ENCODE peak calls at places on chromosomes 12 and 14, in six cellular contexts. Q is astrocyte of the spinal cord, Y is DND-41, M is ascending aorta, J is hepatocyte, I is dorsolateral prefrontal cortex. S is an unnamed sample.

GRCh38 chr14:68906439-68906838 is 72.7 kb downstream of the ACTN1 start:
- DNase-seq in I (no peak), M (no peak), Y (no peak), Q (no peak), J (no peak), S (no peak)

GRCh38 chr12:25884920-25885234 is 73.6 kb upstream of the RASSF8 start:
- DNase-seq in J (no peak), Y (no peak), Q (no peak), M (no peak), I (no peak), S (no peak)

GRCh38 chr14:103108749-103109207 is 14.3 kb downstream of the EXOC3L4 start:
- DNase-seq in Q (no peak), J (no peak), I (no peak), Y (peak; percentile 28), M (no peak), S (peak; percentile 12)

GRCh38 chr12:123983822-123984485 is 10.9 kb downstream of the ZNF664 start:
- DNase-seq in Q (peak; percentile 73), I (no peak), M (no peak), J (peak; percentile 83), Y (peak; percentile 44), S (peak; percentile 69)

GRCh38 chr12:81942588-81942987 is 183.4 kb upstream of the PPFIA2 start:
- DNase-seq in I (no peak), Y (no peak), J (no peak), Q (no peak), M (no peak), S (peak; percentile 66)

GRCh38 chr14:26984318-26985177 is 386.7 kb upstream of the NOVA1 start:
- DNase-seq in Q (peak; percentile 73), I (no peak), J (peak; percentile 84), Y (peak; percentile 20), M (peak; percentile 72), S (peak; percentile 31)

GRCh38 chr14:49427117-49427516 is 159.1 kb downstream of the RPS29 start:
- DNase-seq in Y (no peak), I (no peak), J (no peak), M (no peak), Q (no peak), S (no peak)

GRCh38 chr12:103105971-103106597 is 148.6 kb downstream of the ASCL1 start:
- DNase-seq in Y (no peak), J (no peak), I (no peak), Q (no peak), M (no peak), S (no peak)

GRCh38 chr12:117100251-117100650 is 1.0 kb upstream of the TESC start:
- DNase-seq in J (peak; percentile 24), M (no peak), Y (no peak), Q (no peak), I (peak; percentile 27), S (no peak)

GRCh38 chr12:46179693-46180452 is 89.0 kb downstream of the SLC38A1 start:
- DNase-seq in M (no peak), Y (no peak), J (no peak), I (no peak), Q (no peak), S (no peak)

GRCh38 chr14:61051046-61051445 is 70.0 kb downstream of the SLC38A6 start:
- DNase-seq in I (no peak), M (no peak), Q (no peak), Y (no peak), J (peak; percentile 5), S (no peak)

GRCh38 chr14:21267431-21267845 is 1.8 kb downstream of the HNRNPC start:
- DNase-seq in Q (no peak), M (no peak), I (no peak), Y (no peak), J (no peak), S (no peak)

GRCh38 chr12:6769003-6769389 is 2.8 kb downstream of the PTMS start:
- DNase-seq in Q (peak; percentile 39), J (peak; percentile 72), M (no peak), I (no peak), Y (no peak), S (no peak)

GRCh38 chr12:112927475-112927874 is 10.8 kb upstream of the OAS3 start:
- DNase-seq in Q (no peak), J (no peak), Y (no peak), I (no peak), M (no peak), S (no peak)

GRCh38 chr14:99040711-99041110 is 231.3 kb downstream of the BCL11B start:
- DNase-seq in J (no peak), Y (no peak), M (peak; percentile 54), I (no peak), Q (no peak), S (no peak)

GRCh38 chr12:27333311-27334009 is 824 bp downstream of the BMAL2 start:
- DNase-seq in Y (peak; percentile 29), J (peak; percentile 58), M (no peak), I (no peak), Q (no peak), S (peak; percentile 12)

GRCh38 chr14:68741839-68742470 is 50.9 kb downstream of the ZFP36L1 start:
- DNase-seq in M (no peak), Y (no peak), J (no peak), Q (no peak), I (no peak), S (no peak)

GRCh38 chr12:29273178-29273843 is 107.7 kb downstream of the ERGIC2 start:
- DNase-seq in I (no peak), Q (no peak), J (no peak), M (no peak), Y (no peak), S (no peak)

GRCh38 chr14:97802430-97802829 is 1005.2 kb downstream of the VRK1 start:
- DNase-seq in I (no peak), Q (peak; percentile 33), Y (no peak), J (peak; percentile 27), M (no peak), S (no peak)

GRCh38 chr14:55125403-55125802 is 3.6 kb upstream of the LGALS3 start:
- DNase-seq in I (no peak), Y (no peak), J (no peak), M (no peak), Q (no peak), S (no peak)

GRCh38 chr12:113747048-113747447 is 219.1 kb downstream of the RBM19 start:
- DNase-seq in Q (no peak), J (peak; percentile 17), I (no peak), Y (no peak), M (no peak), S (no peak)

GRCh38 chr12:65911321-65911720 is 87.0 kb downstream of the HMGA2 start:
- DNase-seq in Q (peak; percentile 53), J (peak; percentile 16), Y (no peak), I (no peak), M (no peak), S (no peak)

GRCh38 chr14:34300330-34300729 is 161.7 kb downstream of the SPTSSA start:
- DNase-seq in M (no peak), Q (no peak), I (no peak), J (no peak), Y (no peak), S (no peak)

GRCh38 chr12:45615268-45615667 is 114.2 kb upstream of the ARID2 start:
- DNase-seq in I (no peak), Q (peak; percentile 72), Y (no peak), M (no peak), J (peak; percentile 13), S (no peak)

DNA sequence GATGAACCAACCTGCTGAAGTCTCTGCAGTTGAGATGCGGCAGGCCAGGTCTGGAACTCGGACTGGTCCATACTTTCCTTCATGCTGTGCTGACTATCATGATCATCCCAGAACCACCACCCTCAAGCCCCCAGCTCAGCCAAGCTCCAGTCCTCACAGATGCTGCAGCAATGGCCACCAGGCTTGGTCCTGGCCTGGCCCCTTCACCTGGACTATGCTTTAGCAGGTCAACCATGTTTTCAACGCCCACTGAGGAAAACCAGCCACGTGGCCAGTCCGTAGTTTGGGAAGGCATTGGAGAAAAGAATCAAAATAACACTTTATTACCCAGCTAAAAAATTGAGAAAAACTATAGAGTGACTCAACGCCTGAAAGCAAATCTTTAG is 1.4 kb downstream of the GPR68 start:
- DNase-seq in J (no peak), Q (no peak), I (no peak), Y (no peak), M (no peak), S (no peak)
- H3K4me3 ChIP-seq in J (no peak overlapping the region), Q (no peak overlapping the region), I (peak overlapping the region; percentile 28), Y (peak overlapping the region; percentile 1), M (no peak overlapping the region), S (peak overlapping the region; percentile 53)

GRCh38 chr12:57735952-57736742 is 2.4 kb downstream of the AGAP2 start:
- DNase-seq in Q (no peak), I (no peak), J (peak; percentile 56), M (no peak), Y (no peak), S (no peak)
- H3K4me3 ChIP-seq in Q (peak overlapping the region; percentile 12), I (peak overlapping the region; percentile 70), J (no peak overlapping the region), M (peak overlapping the region; percentile 9), Y (no peak overlapping the region), S (no peak overlapping the region)

DNA sequence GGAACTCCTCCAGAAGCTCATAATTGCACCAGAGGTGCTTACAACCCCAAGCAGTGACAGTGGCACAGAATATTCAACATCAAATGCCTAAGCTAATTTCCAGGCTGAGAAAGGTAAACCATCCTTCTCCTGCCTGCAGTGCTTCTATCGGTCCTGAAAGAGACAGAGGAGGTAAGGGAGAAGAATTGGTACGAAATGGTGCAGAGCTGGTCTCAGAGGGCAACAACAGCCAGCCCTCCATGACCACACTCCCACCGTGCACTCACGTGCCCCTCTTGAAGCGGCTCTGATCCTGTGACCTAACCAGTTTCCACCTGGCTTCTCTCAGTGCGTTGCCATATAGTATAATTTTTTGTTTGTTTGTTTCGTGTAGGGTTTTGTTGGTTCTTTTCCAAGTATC is 1.5 kb upstream of the ATP2A2 start:
- DNase-seq in J (no peak), Q (no peak), M (no peak), I (no peak), Y (no peak), S (no peak)
- H3K4me3 ChIP-seq in J (no peak overlapping the region), Q (no peak overlapping the region), M (no peak overlapping the region), I (peak overlapping the region; percentile 91), Y (no peak overlapping the region), S (no peak overlapping the region)

DNA sequence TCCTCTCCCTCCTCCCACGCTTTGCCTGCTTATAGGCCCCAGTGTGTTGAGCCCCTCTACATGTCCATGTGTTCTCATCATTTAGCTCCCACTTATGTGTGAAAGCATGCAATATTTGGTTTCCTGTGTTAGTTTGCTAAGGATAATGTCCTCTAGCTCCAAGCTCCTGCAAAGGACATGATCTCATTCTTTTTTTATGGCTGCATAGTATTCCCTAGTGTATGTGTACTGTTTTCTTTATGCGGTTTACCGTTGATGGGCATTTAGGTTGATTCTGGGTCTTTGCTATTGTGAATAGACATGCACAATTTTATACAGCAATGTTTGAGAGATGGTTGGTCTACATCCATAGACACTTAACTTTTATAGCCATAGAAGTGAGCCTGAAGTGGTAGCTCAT is 5.1 kb downstream of the RESF1 start:
- DNase-seq in M (no peak), I (no peak), Q (no peak), Y (no peak), J (no peak), S (no peak)
- H3K4me3 ChIP-seq in M (no peak overlapping the region), I (no peak overlapping the region), Q (no peak overlapping the region), Y (peak overlapping the region; percentile 34), J (no peak overlapping the region), S (no peak overlapping the region)

GRCh38 chr14:100374891-100375272 is 51.7 kb downstream of the SLC25A47 start:
- DNase-seq in Q (peak; percentile 12), I (no peak), Y (no peak), J (no peak), M (no peak), S (no peak)
- H3K4me3 ChIP-seq in Q (peak overlapping the region; percentile 97), I (peak overlapping the region; percentile 96), Y (peak overlapping the region; percentile 80), J (peak overlapping the region; percentile 41), M (peak overlapping the region; percentile 64), S (peak overlapping the region; percentile 75)